ENCODE peak calls at places on chromosomes 13 and 19, in five cellular contexts. T is tibial nerve, C is ascending aorta, O is pancreas, B is IMR-90. Z is an unnamed sample.

GRCh38 chr13:40285634-40286033 is 380.8 kb downstream of the FOXO1 start:
- DNase-seq in T (no peak), C (no peak), O (no peak), B (no peak), Z (no peak)

GRCh38 chr19:6580313-6580712 is 10.6 kb downstream of the CD70 start:
- DNase-seq in T (no peak), C (no peak), O (no peak), B (peak), Z (no peak)

GRCh38 chr19:44927746-44928145 is 13.3 kb downstream of the APOC1 start:
- DNase-seq in T (no peak), C (no peak), O (no peak), B (peak), Z (no peak)

GRCh38 chr13:46738055-46738454 is 58.9 kb downstream of the ESD start:
- DNase-seq in T (no peak), C (no peak), O (no peak), B (peak), Z (no peak)

GRCh38 chr19:35389192-35389861 is 18.5 kb downstream of the GPR42 start:
- DNase-seq in T (no peak), C (no peak), O (no peak), B (no peak), Z (no peak)

GRCh38 chr13:30864352-30865130 is 41.5 kb upstream of the MEDAG start:
- DNase-seq in T (no peak), C (no peak), O (no peak), B (peak), Z (peak)

GRCh38 chr13:80082396-80083096 is 258.4 kb downstream of the SPRY2 start:
- DNase-seq in T (no peak), C (no peak), O (no peak), B (peak), Z (peak)

GRCh38 chr13:26017196-26017921 is 34.5 kb downstream of the SHISA2 start:
- DNase-seq in T (no peak), C (no peak), O (no peak), B (no peak), Z (no peak)

GRCh38 chr19:50580970-50581636 is 12.9 kb upstream of the LRRC4B start:
- DNase-seq in T (no peak), C (no peak), O (no peak), B (no peak), Z (no peak)

GRCh38 chr19:39070888-39071287 is 13.3 kb upstream of the ACP7 start:
- DNase-seq in T (no peak), C (no peak), O (no peak), B (peak), Z (no peak)

GRCh38 chr19:54137913-54138776 is 583 bp downstream of the CNOT3 start:
- DNase-seq in T (no peak), C (no peak), O (no peak), B (no peak), Z (no peak)

GRCh38 chr19:664913-665443 is 2.0 kb upstream of the RNF126 start:
- DNase-seq in T (peak), C (no peak), O (peak), B (peak), Z (no peak)

GRCh38 chr19:35959040-35959967 is 23.1 kb downstream of the LRFN3 start:
- DNase-seq in T (no peak), C (no peak), O (no peak), B (no peak), Z (no peak)

GRCh38 chr19:1259206-1259872 is 9.8 kb upstream of the CIRBP start:
- DNase-seq in T (peak), C (no peak), O (peak), B (peak), Z (no peak)

GRCh38 chr13:110726726-110727125 is 13.2 kb downstream of the ING1 start:
- DNase-seq in T (no peak), C (no peak), O (no peak), B (no peak), Z (no peak)

GRCh38 chr19:49113762-49114629 is at the start of gene LIN7B:
- DNase-seq in T (no peak), C (no peak), O (peak), B (peak), Z (no peak)

GRCh38 chr13:111289251-111289650 is 31.2 kb upstream of the TEX29 start:
- DNase-seq in T (no peak), C (no peak), O (no peak), B (no peak), Z (no peak)

GRCh38 chr13:45873491-45874360 is 22.2 kb upstream of the SIAH3 start:
- DNase-seq in T (no peak), C (no peak), O (no peak), B (no peak), Z (no peak)

GRCh38 chr19:48724796-48725753 is 5.5 kb upstream of the MAMSTR start:
- DNase-seq in T (no peak), C (no peak), O (no peak), B (peak), Z (peak)

GRCh38 chr13:26957163-26957562 is 196.6 kb upstream of the GPR12 start:
- DNase-seq in T (no peak), C (no peak), O (no peak), B (no peak), Z (no peak)

GRCh38 chr19:38335949-38336637 is 463 bp downstream of the CATSPERG start:
- DNase-seq in T (peak), C (peak), O (peak), B (peak), Z (peak)

GRCh38 chr19:29054886-29055675 is 157.9 kb downstream of the UQCRFS1 start:
- DNase-seq in T (no peak), C (no peak), O (no peak), B (no peak), Z (no peak)

DNA sequence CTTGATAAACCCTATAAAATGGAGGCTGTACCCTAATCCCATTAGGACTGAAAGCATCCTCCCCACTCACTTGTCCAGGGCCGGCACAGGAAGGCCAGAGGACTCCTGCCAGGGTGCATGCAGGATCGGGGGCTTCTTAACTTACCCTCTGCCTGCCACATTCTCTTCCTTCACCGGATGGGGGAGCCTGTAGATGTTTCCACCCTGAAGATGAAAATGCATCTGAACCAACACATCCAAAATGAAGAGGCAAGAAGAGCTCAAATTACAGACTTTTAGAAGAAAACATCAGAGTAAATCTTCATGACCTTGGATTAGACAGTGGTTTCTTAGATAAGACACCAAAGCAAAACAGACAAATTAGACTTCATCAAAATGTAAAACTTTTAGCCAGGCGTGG is 25.9 kb upstream of the NAPA start:
- DNase-seq in T (no peak), C (no peak), O (no peak), B (peak), Z (no peak)
- TF ChIP-seq CTCF in T (no peak), C (no peak), O (no peak), B (peak), Z (peak)

GRCh38 chr13:24497742-24498141 is 14.8 kb downstream of the PARP4 start:
- DNase-seq in T (no peak), C (no peak), O (no peak), B (no peak), Z (no peak)

GRCh38 chr13:24489721-24490120 is 22.9 kb downstream of the PARP4 start:
- DNase-seq in T (no peak), C (no peak), O (no peak), B (no peak), Z (no peak)

GRCh38 chr13:24493356-24493755 is 19.2 kb downstream of the PARP4 start:
- DNase-seq in T (no peak), C (no peak), O (no peak), B (no peak), Z (no peak)

GRCh38 chr13:24495151-24495729 is 17.3 kb downstream of the PARP4 start:
- DNase-seq in T (no peak), C (no peak), O (no peak), B (no peak), Z (no peak)

DNA sequence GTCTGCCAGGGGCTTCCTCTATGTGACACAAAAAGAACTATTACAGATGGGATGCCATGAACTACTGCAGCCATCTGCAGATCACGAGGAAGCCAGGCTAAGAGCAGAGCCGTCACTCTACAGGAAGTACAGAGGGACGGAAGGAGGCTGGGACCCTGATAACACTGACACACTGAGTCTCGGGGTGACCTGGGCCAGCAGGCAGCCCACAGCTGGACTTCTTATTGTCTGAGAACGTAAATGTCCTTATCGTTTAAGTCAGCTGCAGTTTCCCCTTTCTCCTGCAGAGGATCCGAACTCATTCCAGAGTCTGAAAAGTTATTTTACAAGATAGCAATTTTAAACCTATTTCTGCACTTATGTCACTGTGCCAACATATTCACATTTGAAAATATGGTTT is 20.7 kb downstream of the PARP4 start:
- DNase-seq in T (no peak), C (no peak), O (no peak), B (no peak), Z (no peak)
- TF ChIP-seq CTCF in T (no peak), C (no peak), O (no peak), B (no peak), Z (no peak)

GRCh38 chr13:48977973-48978372 is 2.3 kb downstream of the FNDC3A start:
- DNase-seq in T (no peak), C (no peak), O (no peak), B (peak), Z (no peak)

GRCh38 chr13:48975101-48975925 is at the start of gene FNDC3A:
- DNase-seq in T (no peak), C (no peak), O (peak), B (peak), Z (no peak)

GRCh38 chr13:48976677-48977625 is 1.2 kb downstream of the FNDC3A start:
- DNase-seq in T (no peak), C (no peak), O (peak), B (no peak), Z (no peak)

GRCh38 chr13:48973845-48974431 is 1.8 kb upstream of the FNDC3A start:
- DNase-seq in T (no peak), C (no peak), O (no peak), B (no peak), Z (no peak)

DNA sequence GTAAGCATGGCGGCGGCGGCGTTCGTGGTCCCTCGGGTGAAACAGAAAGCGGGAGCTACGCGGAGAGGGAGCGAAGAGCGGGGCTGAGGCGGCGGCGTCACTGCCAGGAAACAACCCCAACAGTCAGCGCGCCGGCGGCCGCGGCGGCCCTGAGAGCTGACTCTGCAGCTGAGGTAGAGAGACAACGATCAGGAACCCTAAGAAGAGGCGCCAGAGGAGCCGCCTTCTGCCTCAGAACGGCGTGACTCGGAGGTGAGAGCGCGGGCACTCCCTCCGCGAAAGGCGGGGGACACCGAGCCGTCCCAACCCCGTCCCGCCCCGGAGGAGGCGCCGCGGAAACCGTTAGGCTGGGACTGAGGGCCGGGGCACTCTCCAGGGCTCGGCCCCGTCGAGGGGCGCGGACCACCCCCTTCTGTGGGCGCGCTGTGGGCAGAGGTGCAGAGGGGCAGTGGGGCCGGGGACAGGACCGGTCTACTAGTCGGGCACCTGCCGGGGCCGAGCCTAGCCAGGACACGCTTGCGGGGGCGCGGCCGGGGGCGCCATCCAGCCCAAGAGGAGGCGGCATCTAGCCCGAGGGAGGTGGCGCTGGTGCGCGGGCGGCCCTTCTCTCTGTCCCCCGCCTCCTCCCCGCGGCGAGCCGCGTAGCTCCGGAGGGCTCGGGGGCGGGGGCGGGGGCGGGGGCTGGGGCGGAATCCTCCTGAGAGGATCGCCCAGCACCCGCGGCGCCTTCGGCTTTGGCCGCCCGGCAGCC is 389 bp downstream of the FNDC3A start:
- DNase-seq in T (peak), C (peak), O (peak), B (peak), Z (no peak)
- TF ChIP-seq CTCF in T (no peak), C (no peak), O (no peak), B (no peak), Z (peak)

DNA sequence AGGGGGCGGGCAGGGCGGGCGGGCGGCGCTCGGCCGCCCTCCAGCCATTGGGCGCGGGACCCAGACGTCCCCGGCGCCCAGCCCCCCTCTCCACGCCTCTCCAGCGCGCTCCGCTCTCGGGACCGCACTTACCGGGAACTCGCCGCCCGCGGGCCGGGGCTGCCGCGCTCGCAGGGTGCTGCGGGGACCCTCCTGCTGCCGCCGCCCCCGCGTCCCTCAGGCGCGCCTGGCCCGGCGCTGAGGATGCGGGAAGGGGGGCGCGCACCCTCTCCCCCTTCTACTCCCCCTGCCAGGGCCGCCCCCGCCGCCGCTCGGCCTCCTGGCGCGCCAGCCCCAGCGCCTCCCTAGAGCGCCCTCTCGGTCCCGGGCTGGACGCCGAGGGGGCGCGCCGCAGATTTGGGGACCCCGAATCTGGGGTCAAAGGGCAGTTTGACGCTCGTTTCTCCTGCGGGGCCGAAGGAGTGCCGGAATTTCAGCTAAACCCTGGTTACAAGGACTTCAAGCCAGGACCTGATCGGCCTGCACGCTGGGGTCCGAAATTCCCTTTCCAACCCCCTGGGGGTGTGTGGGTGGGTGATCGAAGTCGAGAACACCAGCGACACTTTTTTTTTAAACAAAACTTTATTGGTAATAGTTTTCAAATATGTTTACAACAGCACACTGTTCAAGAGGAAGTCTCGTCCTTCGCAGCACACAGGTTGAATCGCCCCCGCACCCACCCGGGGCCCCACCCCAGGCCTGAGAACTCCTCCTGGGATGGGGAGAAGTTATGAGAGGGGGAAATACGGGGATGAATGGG is 734 bp upstream of the SAMD1 start:
- DNase-seq in T (peak), C (no peak), O (peak), B (peak), Z (no peak)
- TF ChIP-seq CTCF in T (no peak), C (peak), O (no peak), B (peak), Z (peak)

DNA sequence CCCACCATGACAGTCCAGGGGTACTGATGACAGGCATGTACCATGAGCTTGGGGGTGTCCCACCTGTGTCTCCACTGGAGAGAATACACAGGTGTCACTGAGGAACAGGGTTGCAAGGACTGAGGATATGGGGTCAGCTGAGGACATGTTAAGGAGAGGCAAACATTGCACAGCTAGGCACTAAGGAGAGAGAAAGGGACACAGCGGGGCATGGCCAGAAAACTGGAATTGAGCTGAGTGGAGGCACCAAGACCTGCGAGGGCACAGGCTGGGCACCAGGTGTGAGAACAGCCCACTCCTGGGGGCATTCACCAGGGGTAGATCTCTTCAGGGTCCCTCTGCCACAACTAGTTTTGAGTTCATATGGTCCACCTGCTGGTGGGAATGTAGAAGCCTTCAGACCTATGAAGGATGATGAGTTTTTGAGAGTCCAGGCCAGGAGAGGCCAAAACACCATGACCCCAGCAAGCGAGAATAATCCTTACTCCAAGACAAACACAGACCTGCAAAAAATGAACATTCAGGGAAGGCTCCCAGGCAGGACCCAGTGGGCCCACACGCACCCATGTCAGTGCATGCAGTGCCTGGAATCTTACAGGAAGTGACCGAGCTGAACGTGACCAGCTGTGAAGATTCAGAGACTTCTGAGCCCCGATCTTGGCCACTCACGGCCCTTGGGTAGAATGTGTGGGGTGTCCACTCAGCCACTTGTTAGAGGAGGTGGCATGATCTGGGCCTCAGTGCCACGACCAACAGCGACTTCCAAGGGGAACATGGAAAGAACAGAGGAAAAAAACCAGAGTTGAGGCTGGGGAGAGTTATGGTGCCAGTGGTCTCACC is 1.4 kb upstream of the ZNF584 start:
- DNase-seq in T (no peak), C (no peak), O (no peak), B (no peak), Z (no peak)
- TF ChIP-seq CTCF in T (no peak), C (no peak), O (no peak), B (peak), Z (no peak)

Z was measured in AG04449.